ENCODE peak calls at places on chromosomes 16 and 17, in six cellular contexts. One of them, this sample, is unnamed. For H3K4me1 and H3K9me3, the result is how much of the 10 kb centered on the place peaks cover.

GRCh38 chr16:85363427-85363826 is 249.7 kb upstream of the GSE1 start:
- DNase-seq in HCT116: no peak
- DNase-seq in body of pancreas: no peak
- DNase-seq in spleen: no peak
- DNase-seq in Caco-2: no peak
- DNase-seq in CD4-positive, CD25-positive, alpha-beta regulatory T cell: no peak
- DNase-seq in this sample: no peak

GRCh38 chr16:89571636-89572035 is 3.9 kb upstream of the CPNE7 start:
- DNase-seq in Caco-2: no peak
- DNase-seq in body of pancreas: no peak
- DNase-seq in CD4-positive, CD25-positive, alpha-beta regulatory T cell: no peak
- DNase-seq in spleen: no peak
- DNase-seq in HCT116: no peak
- DNase-seq in this sample: no peak

GRCh38 chr17:77666881-77667395 is 291.6 kb upstream of the TNRC6C start:
- DNase-seq in Caco-2: no peak
- DNase-seq in HCT116: no peak
- DNase-seq in spleen: peak
- DNase-seq in CD4-positive, CD25-positive, alpha-beta regulatory T cell: peak
- DNase-seq in body of pancreas: no peak
- DNase-seq in this sample: no peak

GRCh38 chr16:24036614-24037013 is 200.8 kb downstream of the PRKCB start:
- DNase-seq in spleen: no peak
- DNase-seq in body of pancreas: peak
- DNase-seq in CD4-positive, CD25-positive, alpha-beta regulatory T cell: peak
- DNase-seq in Caco-2: peak
- DNase-seq in HCT116: peak
- DNase-seq in this sample: peak

GRCh38 chr16:89363621-89364393 is 126.6 kb downstream of the ANKRD11 start:
- DNase-seq in Caco-2: no peak
- DNase-seq in spleen: no peak
- DNase-seq in HCT116: peak
- DNase-seq in CD4-positive, CD25-positive, alpha-beta regulatory T cell: no peak
- DNase-seq in body of pancreas: peak
- DNase-seq in this sample: peak

GRCh38 chr16:78988361-78988992 is 612.1 kb downstream of the MAF start:
- DNase-seq in spleen: no peak
- DNase-seq in HCT116: no peak
- DNase-seq in body of pancreas: no peak
- DNase-seq in Caco-2: no peak
- DNase-seq in CD4-positive, CD25-positive, alpha-beta regulatory T cell: no peak
- DNase-seq in this sample: no peak

GRCh38 chr17:77957869-77958715 is at the start of gene TNRC6C:
- DNase-seq in CD4-positive, CD25-positive, alpha-beta regulatory T cell: peak
- DNase-seq in spleen: peak
- DNase-seq in body of pancreas: peak
- DNase-seq in Caco-2: peak
- DNase-seq in HCT116: peak
- DNase-seq in this sample: peak

GRCh38 chr17:28701987-28702751 is 9.5 kb downstream of the PROCA1 start:
- DNase-seq in body of pancreas: no peak
- DNase-seq in spleen: no peak
- DNase-seq in CD4-positive, CD25-positive, alpha-beta regulatory T cell: no peak
- DNase-seq in HCT116: no peak
- DNase-seq in Caco-2: no peak
- DNase-seq in this sample: no peak

GRCh38 chr17:15777297-15777696 is 45.2 kb downstream of the TBC1D26 start:
- DNase-seq in Caco-2: no peak
- DNase-seq in body of pancreas: no peak
- DNase-seq in HCT116: no peak
- DNase-seq in CD4-positive, CD25-positive, alpha-beta regulatory T cell: no peak
- DNase-seq in spleen: no peak
- DNase-seq in this sample: no peak

GRCh38 chr16:57165923-57166322 is 19.9 kb downstream of the PSME3IP1 start:
- DNase-seq in body of pancreas: no peak
- DNase-seq in spleen: no peak
- DNase-seq in CD4-positive, CD25-positive, alpha-beta regulatory T cell: no peak
- DNase-seq in Caco-2: no peak
- DNase-seq in HCT116: no peak
- DNase-seq in this sample: no peak

GRCh38 chr17:79388556-79389295 is 222.1 kb downstream of the RBFOX3 start:
- DNase-seq in body of pancreas: peak
- DNase-seq in CD4-positive, CD25-positive, alpha-beta regulatory T cell: no peak
- DNase-seq in Caco-2: peak
- DNase-seq in spleen: peak
- DNase-seq in HCT116: peak
- DNase-seq in this sample: peak

GRCh38 chr16:81723098-81723723 is 55.9 kb upstream of the PLCG2 start:
- DNase-seq in spleen: peak
- DNase-seq in Caco-2: peak
- DNase-seq in HCT116: peak
- DNase-seq in body of pancreas: no peak
- DNase-seq in CD4-positive, CD25-positive, alpha-beta regulatory T cell: peak
- DNase-seq in this sample: peak

GRCh38 chr16:24734382-24734781 is 4.9 kb downstream of the TNRC6A start:
- DNase-seq in HCT116: no peak
- DNase-seq in CD4-positive, CD25-positive, alpha-beta regulatory T cell: no peak
- DNase-seq in Caco-2: no peak
- DNase-seq in body of pancreas: no peak
- DNase-seq in spleen: no peak
- DNase-seq in this sample: no peak

GRCh38 chr16:19437280-19437679 is 19.6 kb downstream of the TMC5 start:
- DNase-seq in body of pancreas: no peak
- DNase-seq in Caco-2: no peak
- DNase-seq in HCT116: no peak
- DNase-seq in CD4-positive, CD25-positive, alpha-beta regulatory T cell: no peak
- DNase-seq in spleen: no peak
- DNase-seq in this sample: no peak

GRCh38 chr17:78719630-78720298 is 62.3 kb downstream of the CYTH1 start:
- DNase-seq in Caco-2: no peak
- DNase-seq in HCT116: no peak
- DNase-seq in body of pancreas: no peak
- DNase-seq in CD4-positive, CD25-positive, alpha-beta regulatory T cell: no peak
- DNase-seq in spleen: no peak
- DNase-seq in this sample: no peak

GRCh38 chr17:1147664-1148063 is 32.1 kb downstream of the ABR start:
- DNase-seq in spleen: no peak
- DNase-seq in Caco-2: peak
- DNase-seq in CD4-positive, CD25-positive, alpha-beta regulatory T cell: no peak
- DNase-seq in body of pancreas: peak
- DNase-seq in HCT116: peak
- DNase-seq in this sample: peak

GRCh38 chr16:47965439-47965838 is 190.4 kb downstream of the ABCC12 start:
- DNase-seq in spleen: no peak
- DNase-seq in HCT116: no peak
- DNase-seq in Caco-2: no peak
- DNase-seq in body of pancreas: no peak
- DNase-seq in CD4-positive, CD25-positive, alpha-beta regulatory T cell: no peak
- DNase-seq in this sample: no peak

GRCh38 chr16:72042157-72042660 is 12.1 kb upstream of the HP start:
- DNase-seq in HCT116: no peak
- DNase-seq in body of pancreas: peak
- DNase-seq in spleen: no peak
- DNase-seq in CD4-positive, CD25-positive, alpha-beta regulatory T cell: no peak
- DNase-seq in Caco-2: no peak
- DNase-seq in this sample: no peak

GRCh38 chr16:10817963-10818941 is at the start of gene TVP23A:
- DNase-seq in spleen: no peak
- DNase-seq in CD4-positive, CD25-positive, alpha-beta regulatory T cell: no peak
- DNase-seq in body of pancreas: no peak
- DNase-seq in HCT116: no peak
- DNase-seq in Caco-2: no peak
- DNase-seq in this sample: no peak

DNA sequence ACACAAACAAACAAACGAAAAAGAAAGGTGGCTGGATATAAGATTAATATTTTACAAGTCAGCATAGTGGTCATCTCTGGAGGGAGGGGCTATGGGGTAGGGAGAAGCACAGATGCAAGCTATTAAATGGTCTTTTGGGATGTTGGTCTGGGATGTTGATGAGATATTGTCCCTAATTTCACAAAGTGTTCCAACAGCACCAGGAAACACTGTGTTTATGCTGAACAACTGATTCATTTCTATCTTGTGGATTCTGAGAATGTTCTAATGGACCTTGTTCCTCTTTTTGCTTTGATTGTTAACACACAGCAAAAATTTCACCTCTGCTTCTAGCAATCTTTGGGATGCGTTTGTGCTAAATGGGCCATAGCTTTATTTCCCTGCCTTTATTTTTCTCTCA is 9.7 kb downstream of the PECAM1 start:
- DNase-seq in HCT116: no peak
- DNase-seq in CD4-positive, CD25-positive, alpha-beta regulatory T cell: no peak
- DNase-seq in spleen: no peak
- DNase-seq in body of pancreas: no peak
- DNase-seq in Caco-2: no peak
- DNase-seq in this sample: no peak
- H3K4me1 ChIP-seq in HCT116: half or more
- H3K4me1 ChIP-seq in CD4-positive, CD25-positive, alpha-beta regulatory T cell: under half
- H3K4me1 ChIP-seq in spleen: half or more
- H3K4me1 ChIP-seq in body of pancreas: under half
- H3K4me1 ChIP-seq in Caco-2: under half
- H3K4me1 ChIP-seq in this sample: under half

GRCh38 chr16:35752773-35753558 is 2293.6 kb downstream of the TP53TG3F start:
- DNase-seq in HCT116: no peak
- DNase-seq in CD4-positive, CD25-positive, alpha-beta regulatory T cell: no peak
- DNase-seq in body of pancreas: no peak
- DNase-seq in spleen: peak
- DNase-seq in Caco-2: no peak
- DNase-seq in this sample: no peak
- H3K9me3 ChIP-seq in HCT116: under half
- H3K9me3 ChIP-seq in CD4-positive, CD25-positive, alpha-beta regulatory T cell: half or more
- H3K9me3 ChIP-seq in body of pancreas: under half
- H3K9me3 ChIP-seq in spleen: under half
- H3K9me3 ChIP-seq in Caco-2: under half
- H3K9me3 ChIP-seq in this sample: under half

GRCh38 chr17:2398188-2398587 is 2.7 kb downstream of the MNT start:
- DNase-seq in Caco-2: no peak
- DNase-seq in body of pancreas: peak
- DNase-seq in HCT116: no peak
- DNase-seq in CD4-positive, CD25-positive, alpha-beta regulatory T cell: no peak
- DNase-seq in spleen: no peak
- DNase-seq in this sample: no peak
- H3K4me3 ChIP-seq in Caco-2: peak
- H3K4me3 ChIP-seq in body of pancreas: no peak
- H3K4me3 ChIP-seq in HCT116: peak
- H3K4me3 ChIP-seq in CD4-positive, CD25-positive, alpha-beta regulatory T cell: no peak
- H3K4me3 ChIP-seq in spleen: peak
- H3K4me3 ChIP-seq in this sample: no peak

DNA sequence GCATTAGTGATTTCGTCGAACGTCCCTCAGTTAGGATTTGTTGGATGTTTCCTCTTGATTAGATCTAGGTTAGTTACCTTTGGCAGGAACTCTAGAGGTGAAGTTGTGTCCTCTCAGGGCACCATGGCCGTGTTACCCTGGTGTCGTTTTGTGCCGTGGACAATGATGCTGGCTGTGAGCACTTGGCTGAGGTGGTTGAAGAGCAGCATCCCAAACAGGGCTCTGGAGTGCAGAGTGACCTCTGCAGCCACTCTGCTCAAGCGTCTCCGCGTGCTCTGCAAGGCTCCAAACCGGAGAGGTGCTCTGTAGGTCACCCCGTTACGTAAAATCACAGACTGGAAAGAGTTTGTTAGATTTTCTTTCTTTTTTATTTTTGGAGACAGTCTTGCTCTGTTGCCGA is 33.0 kb downstream of the FOXK2 start:
- DNase-seq in spleen: no peak
- DNase-seq in body of pancreas: no peak
- DNase-seq in Caco-2: no peak
- DNase-seq in CD4-positive, CD25-positive, alpha-beta regulatory T cell: no peak
- DNase-seq in HCT116: no peak
- DNase-seq in this sample: no peak
- H3K4me1 ChIP-seq in spleen: half or more
- H3K4me1 ChIP-seq in body of pancreas: half or more
- H3K4me1 ChIP-seq in Caco-2: under half
- H3K4me1 ChIP-seq in CD4-positive, CD25-positive, alpha-beta regulatory T cell: under half
- H3K4me1 ChIP-seq in HCT116: under half
- H3K4me1 ChIP-seq in this sample: under half

GRCh38 chr16:75169899-75170405 is 21.6 kb downstream of the ZFP1 start:
- DNase-seq in spleen: no peak
- DNase-seq in Caco-2: no peak
- DNase-seq in HCT116: no peak
- DNase-seq in CD4-positive, CD25-positive, alpha-beta regulatory T cell: no peak
- DNase-seq in body of pancreas: no peak
- DNase-seq in this sample: no peak
- H3K9me3 ChIP-seq in spleen: under half
- H3K9me3 ChIP-seq in Caco-2: half or more
- H3K9me3 ChIP-seq in HCT116: under half
- H3K9me3 ChIP-seq in CD4-positive, CD25-positive, alpha-beta regulatory T cell: half or more
- H3K9me3 ChIP-seq in body of pancreas: under half
- H3K9me3 ChIP-seq in this sample: under half

DNA sequence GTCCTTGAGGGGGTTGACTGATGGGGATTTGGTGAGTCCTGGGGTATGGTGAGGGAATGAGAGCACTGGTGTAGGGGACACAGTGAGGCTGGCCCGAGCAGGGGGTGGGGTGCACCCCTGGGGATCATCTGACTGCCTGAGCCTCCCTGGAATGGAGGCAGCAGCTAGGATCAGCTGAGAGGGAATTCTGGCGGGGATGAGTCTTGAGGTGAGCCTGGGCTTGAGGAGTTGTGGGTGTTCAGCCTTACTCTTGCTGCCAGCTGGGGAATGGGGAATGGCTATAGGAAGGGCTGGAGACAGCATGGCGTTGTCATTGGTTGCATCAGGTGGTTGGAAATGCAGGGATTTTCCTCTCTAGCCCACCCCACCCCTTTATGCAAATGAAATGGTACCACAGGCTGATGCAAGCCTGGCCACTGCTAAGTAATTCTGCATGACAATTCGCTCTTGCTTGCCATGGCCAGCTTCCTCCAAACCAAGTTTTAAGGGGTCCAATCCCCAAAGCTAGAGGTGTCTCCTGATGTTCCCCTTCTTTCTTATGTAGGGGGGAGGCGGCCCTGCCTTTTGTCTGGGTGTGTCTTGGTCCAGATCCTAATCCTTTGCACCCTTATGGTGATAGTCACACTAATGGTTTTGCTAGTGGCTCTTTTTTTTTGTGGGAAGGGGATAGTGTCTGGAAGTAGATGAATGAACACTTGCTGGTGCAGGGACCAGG is 7.5 kb downstream of the NFE2L1 start:
- DNase-seq in spleen: peak
- DNase-seq in HCT116: peak
- DNase-seq in Caco-2: peak
- DNase-seq in CD4-positive, CD25-positive, alpha-beta regulatory T cell: no peak
- DNase-seq in body of pancreas: no peak
- DNase-seq in this sample: no peak
- H3K4me3 ChIP-seq in spleen: no peak
- H3K4me3 ChIP-seq in HCT116: no peak
- H3K4me3 ChIP-seq in Caco-2: no peak
- H3K4me3 ChIP-seq in CD4-positive, CD25-positive, alpha-beta regulatory T cell: no peak
- H3K4me3 ChIP-seq in body of pancreas: no peak
- H3K4me3 ChIP-seq in this sample: no peak

GRCh38 chr16:20904507-20905079 is 4.0 kb downstream of the LYRM1 start:
- DNase-seq in HCT116: peak
- DNase-seq in Caco-2: peak
- DNase-seq in spleen: no peak
- DNase-seq in CD4-positive, CD25-positive, alpha-beta regulatory T cell: peak
- DNase-seq in body of pancreas: no peak
- DNase-seq in this sample: no peak
- H3K4me1 ChIP-seq in HCT116: half or more
- H3K4me1 ChIP-seq in Caco-2: half or more
- H3K4me1 ChIP-seq in spleen: under half
- H3K4me1 ChIP-seq in CD4-positive, CD25-positive, alpha-beta regulatory T cell: under half
- H3K4me1 ChIP-seq in body of pancreas: half or more
- H3K4me1 ChIP-seq in this sample: half or more

This sample was measured in SJSA1.